ENCODE peak calls at places on chromosomes 11 and 22, in four cellular contexts. One of them, this sample, is unnamed.

GRCh38 chr11:118820412-118821357 is 29.7 kb upstream of the DDX6 start:
- DNase-seq in skeletal muscle cell: no peak
- DNase-seq in mammary epithelial cell: peak
- DNase-seq in adipocyte: no peak
- DNase-seq in this sample: peak

GRCh38 chr11:128330203-128330602 is 257.2 kb downstream of the ETS1 start:
- DNase-seq in adipocyte: no peak
- DNase-seq in skeletal muscle cell: no peak
- DNase-seq in mammary epithelial cell: no peak
- DNase-seq in this sample: no peak

GRCh38 chr11:15692739-15693138 is 578.0 kb downstream of the INSC start:
- DNase-seq in mammary epithelial cell: peak
- DNase-seq in skeletal muscle cell: no peak
- DNase-seq in adipocyte: no peak
- DNase-seq in this sample: no peak

GRCh38 chr22:29172216-29172615 is 33.5 kb upstream of the EMID1 start:
- DNase-seq in skeletal muscle cell: no peak
- DNase-seq in mammary epithelial cell: no peak
- DNase-seq in adipocyte: no peak
- DNase-seq in this sample: no peak

GRCh38 chr22:50544078-50544745 is 1.5 kb upstream of the KLHDC7B start:
- DNase-seq in adipocyte: peak
- DNase-seq in mammary epithelial cell: no peak
- DNase-seq in skeletal muscle cell: no peak
- DNase-seq in this sample: peak

GRCh38 chr22:20406686-20407408 is 12.9 kb downstream of the ZNF74 start:
- DNase-seq in mammary epithelial cell: no peak
- DNase-seq in adipocyte: no peak
- DNase-seq in skeletal muscle cell: no peak
- DNase-seq in this sample: no peak

GRCh38 chr11:76773921-76774361 is 9.2 kb upstream of the TSKU start:
- DNase-seq in adipocyte: no peak
- DNase-seq in mammary epithelial cell: peak
- DNase-seq in skeletal muscle cell: no peak
- DNase-seq in this sample: no peak

GRCh38 chr22:32712644-32713355 is 88.7 kb upstream of the TIMP3 start:
- DNase-seq in skeletal muscle cell: no peak
- DNase-seq in adipocyte: no peak
- DNase-seq in mammary epithelial cell: no peak
- DNase-seq in this sample: no peak

This sample was measured in AG10803.